ENCODE peak calls at places on chromosomes 13 and 19, in five cellular contexts. E is neuronal stem cell, M is mesendoderm, N is neural progenitor cell, Z is colonic mucosa. H is an unnamed sample.

GRCh38 chr19:47280183-47280797 is 5.6 kb downstream of the INAFM1 start:
- DNase-seq in Z (no peak), E (no peak), M (peak), N (peak), H (peak)

GRCh38 chr13:24693862-24694471 is 13.8 kb downstream of the ATP12A start:
- DNase-seq in M (peak), N (peak), E (peak), Z (peak), H (peak)

GRCh38 chr13:33615436-33615835 is 202.5 kb upstream of the RFC3 start:
- DNase-seq in M (no peak), Z (no peak), N (no peak), E (no peak), H (no peak)

GRCh38 chr13:26529441-26529840 is 28.0 kb upstream of the WASF3 start:
- DNase-seq in Z (peak), N (peak), E (peak), M (peak), H (peak)

GRCh38 chr19:33359581-33359980 is 13.9 kb upstream of the CEBPG start:
- DNase-seq in E (no peak), N (no peak), Z (no peak), M (no peak), H (no peak)

GRCh38 chr19:46350029-46350757 is 3.3 kb downstream of the PPP5C start:
- DNase-seq in N (no peak), Z (peak), E (no peak), M (no peak), H (no peak)

GRCh38 chr19:15399635-15400034 is 19.2 kb downstream of the AKAP8L start:
- DNase-seq in M (no peak), E (no peak), N (no peak), Z (no peak), H (no peak)

GRCh38 chr19:10142701-10143375 is 23.1 kb upstream of the EIF3G start:
- DNase-seq in Z (no peak), M (no peak), N (no peak), E (no peak), H (no peak)

GRCh38 chr13:77036294-77036693 is 9.3 kb upstream of the FBXL3 start:
- DNase-seq in M (no peak), E (no peak), Z (no peak), N (no peak), H (no peak)

GRCh38 chr13:111322916-111323331 is 2.5 kb downstream of the TEX29 start:
- DNase-seq in N (no peak), E (no peak), Z (no peak), M (no peak), H (no peak)

GRCh38 chr19:33167438-33167837 is 26.7 kb upstream of the LRP3 start:
- DNase-seq in Z (no peak), N (no peak), E (no peak), M (no peak), H (no peak)

GRCh38 chr19:10952809-10953208 is 8.0 kb upstream of the SMARCA4 start:
- DNase-seq in E (no peak), N (no peak), M (no peak), Z (peak), H (no peak)

GRCh38 chr13:53004605-53005004 is 24.0 kb upstream of the OLFM4 start:
- DNase-seq in M (no peak), N (peak), E (no peak), Z (peak), H (no peak)

GRCh38 chr13:70253411-70253810 is 145.2 kb upstream of the KLHL1 start:
- DNase-seq in Z (no peak), M (no peak), E (no peak), N (no peak), H (no peak)

GRCh38 chr13:113098163-113098732 is 7.3 kb upstream of the F7 start:
- DNase-seq in E (no peak), Z (no peak), N (no peak), M (no peak), H (no peak)

GRCh38 chr19:53903055-53903680 is 5.9 kb upstream of the CACNG7 start:
- DNase-seq in N (peak), E (peak), M (peak), Z (peak), H (peak)

GRCh38 chr13:43874512-43875092 is 4.9 kb downstream of the CCDC122 start:
- DNase-seq in Z (no peak), E (no peak), M (peak), N (no peak), H (peak)

GRCh38 chr13:69243366-69243765 is 864.3 kb upstream of the ATXN8OS start:
- DNase-seq in E (no peak), N (no peak), M (peak), Z (no peak), H (no peak)

GRCh38 chr19:19146000-19146608 is 7.8 kb upstream of the TMEM161A start:
- DNase-seq in Z (peak), M (peak), E (peak), N (peak), H (peak)

GRCh38 chr13:31334994-31335549 is 135.3 kb downstream of the B3GLCT start:
- DNase-seq in Z (no peak), N (no peak), E (no peak), M (no peak), H (no peak)

GRCh38 chr13:70732611-70733010 is 624.4 kb upstream of the KLHL1 start:
- DNase-seq in N (peak), E (no peak), M (no peak), Z (no peak), H (no peak)

GRCh38 chr13:92838786-92839185 is 387.8 kb upstream of the GPC6 start:
- DNase-seq in Z (no peak), N (no peak), M (no peak), E (no peak), H (peak)

GRCh38 chr19:29967623-29968022 is 25.6 kb downstream of the URI1 start:
- DNase-seq in Z (no peak), E (no peak), N (no peak), M (no peak), H (no peak)

GRCh38 chr13:111043575-111043982 is 71.5 kb upstream of the ARHGEF7 start:
- DNase-seq in N (no peak), Z (no peak), M (peak), E (no peak), H (no peak)

GRCh38 chr13:107753286-107753685 is 462.1 kb downstream of the LIG4 start:
- DNase-seq in E (no peak), N (no peak), Z (no peak), M (no peak), H (no peak)

GRCh38 chr13:100131863-100132574 is 43.1 kb downstream of the PCCA start:
- DNase-seq in Z (no peak), M (peak), N (no peak), E (no peak), H (no peak)

GRCh38 chr13:44402902-44403719 is 29.5 kb downstream of the SERP2 start:
- DNase-seq in Z (peak), E (no peak), N (no peak), M (no peak), H (no peak)

GRCh38 chr13:95191821-95192220 is 109.4 kb downstream of the ABCC4 start:
- DNase-seq in M (peak), Z (peak), N (peak), E (peak), H (peak)

GRCh38 chr13:61192826-61193225 is 222.8 kb downstream of the PCDH20 start:
- DNase-seq in Z (peak), M (no peak), N (no peak), E (no peak), H (no peak)

GRCh38 chr13:27573265-27573664 is 47.1 kb downstream of the LNX2 start:
- DNase-seq in E (no peak), N (no peak), M (no peak), Z (no peak), H (no peak)

GRCh38 chr13:34085199-34085598 is 267.2 kb downstream of the RFC3 start:
- DNase-seq in N (no peak), Z (no peak), M (no peak), E (no peak), H (no peak)

GRCh38 chr19:47609885-47610545 is 1.1 kb downstream of the BICRA start:
- DNase-seq in Z (peak), E (peak), M (peak), N (peak), H (peak)

GRCh38 chr19:3479177-3479818 is 1.0 kb downstream of the SMIM24 start:
- DNase-seq in M (peak), E (no peak), Z (no peak), N (peak), H (peak)

GRCh38 chr13:106110241-106110855 is 425.1 kb downstream of the EFNB2 start:
- DNase-seq in E (no peak), M (peak), N (peak), Z (no peak), H (no peak)

GRCh38 chr19:41940443-41941409 is 12.5 kb upstream of the ERFL start:
- DNase-seq in M (no peak), E (no peak), N (no peak), Z (no peak), H (no peak)

GRCh38 chr13:105778196-105778595 is 757.3 kb downstream of the EFNB2 start:
- DNase-seq in E (no peak), N (no peak), M (no peak), Z (no peak), H (no peak)

GRCh38 chr19:33450689-33451088 is 70.9 kb downstream of the PEPD start:
- DNase-seq in Z (no peak), N (no peak), M (no peak), E (no peak), H (no peak)

DNA sequence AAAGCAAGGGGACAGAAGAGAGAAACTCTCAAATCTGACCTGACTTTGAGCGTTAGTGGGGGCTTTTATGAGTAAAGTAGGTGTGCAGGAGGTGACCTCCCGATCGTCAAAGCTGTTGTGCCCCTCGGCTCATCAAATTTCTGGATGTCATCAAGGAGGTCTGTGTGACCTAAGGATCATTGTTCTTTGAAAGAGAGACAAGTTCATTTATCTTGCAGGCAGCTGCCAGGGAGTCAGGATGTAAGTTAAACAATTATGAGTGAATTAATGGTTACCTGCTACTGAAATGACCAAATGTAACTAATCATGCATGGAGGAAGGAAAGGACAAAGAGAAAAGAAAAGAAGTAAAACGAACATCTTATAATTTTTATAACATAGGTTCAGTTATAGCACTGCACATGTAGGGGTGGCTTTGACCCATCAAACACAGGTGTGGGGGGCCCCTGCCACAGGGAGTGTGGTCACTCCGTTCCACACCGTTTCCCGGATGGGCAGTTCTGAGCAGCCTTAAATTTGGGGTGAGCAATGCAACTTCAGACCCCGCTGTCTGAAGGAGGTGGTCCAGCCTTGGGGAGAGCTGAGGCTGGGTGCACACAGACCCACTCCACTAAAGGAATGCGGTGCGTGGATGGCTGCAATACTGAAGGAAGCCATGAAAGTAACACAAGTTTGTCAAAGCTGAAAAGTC is 5.2 kb downstream of the CD22 start:
- DNase-seq in N (no peak), M (no peak), E (no peak), Z (no peak), H (no peak)
- H3K9ac ChIP-seq in N (no peak), M (no peak), E (no peak), Z (no peak), H (no peak)

DNA sequence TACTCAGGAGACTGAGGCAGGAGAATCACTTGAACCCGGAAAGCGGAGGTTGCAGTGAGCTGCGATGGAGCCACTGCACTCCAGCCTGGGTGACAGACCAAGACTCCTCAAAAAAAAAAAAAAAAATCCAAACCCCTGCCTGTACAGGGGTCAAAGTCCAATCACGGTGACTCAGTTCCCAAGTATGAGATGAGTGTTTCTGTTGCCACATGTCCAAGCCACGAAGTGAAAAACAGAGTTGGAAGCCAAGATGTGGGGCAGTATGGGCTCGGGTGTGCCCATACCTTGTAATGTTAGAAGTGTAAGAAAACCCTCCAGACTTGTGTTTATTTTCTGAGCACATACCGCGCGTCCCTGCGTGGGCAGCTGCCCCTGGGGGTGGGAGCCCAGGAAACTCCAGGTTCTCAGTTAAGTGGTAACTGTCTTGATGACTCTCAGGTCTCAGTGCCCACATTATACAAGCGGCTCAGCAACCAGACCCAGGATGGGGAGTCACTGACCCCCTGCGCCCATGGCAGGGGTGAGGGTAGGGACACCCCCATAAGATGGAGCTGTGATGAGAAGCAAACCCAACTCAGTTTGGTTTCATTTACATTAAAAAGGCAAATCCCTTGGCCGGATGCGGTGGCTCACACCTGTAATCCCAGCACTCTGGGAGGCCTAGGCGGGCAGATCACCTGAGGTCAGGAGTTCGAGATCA is 1.2 kb upstream of the GPX4 start:
- DNase-seq in M (peak), N (no peak), E (no peak), Z (peak), H (no peak)
- H3K9ac ChIP-seq in M (no peak), N (no peak), E (peak), Z (peak), H (no peak)

GRCh38 chr19:12954150-12954962 is 2.7 kb downstream of the GADD45GIP1 start:
- DNase-seq in Z (peak), M (no peak), N (no peak), E (no peak), H (peak)
- H3K9ac ChIP-seq in Z (no peak), M (no peak), N (no peak), E (no peak), H (no peak)

GRCh38 chr19:5587661-5588060 is 19.9 kb upstream of the TINCR start:
- DNase-seq in E (no peak), Z (no peak), N (no peak), M (no peak), H (no peak)

GRCh38 chr19:5587071-5587455 is 19.3 kb upstream of the TINCR start:
- DNase-seq in M (no peak), E (no peak), Z (no peak), N (no peak), H (no peak)

GRCh38 chr19:5586300-5587070 is 18.7 kb upstream of the TINCR start:
- DNase-seq in M (no peak), N (no peak), Z (no peak), E (no peak), H (no peak)

GRCh38 chr19:5588441-5588840 is 20.7 kb upstream of the TINCR start:
- DNase-seq in Z (no peak), E (no peak), N (no peak), M (no peak), H (no peak)

GRCh38 chr19:5585461-5586299 is 17.9 kb upstream of the TINCR start:
- DNase-seq in Z (no peak), N (peak), E (peak), M (peak), H (no peak)
- H3K9ac ChIP-seq in Z (no peak), N (no peak), E (peak), M (peak), H (no peak)

GRCh38 chr19:1563251-1563650 is 4.9 kb downstream of the MEX3D start:
- DNase-seq in M (no peak), N (no peak), E (no peak), Z (no peak), H (no peak)
- H3K9ac ChIP-seq in M (no peak), N (no peak), E (no peak), Z (no peak), H (no peak)

DNA sequence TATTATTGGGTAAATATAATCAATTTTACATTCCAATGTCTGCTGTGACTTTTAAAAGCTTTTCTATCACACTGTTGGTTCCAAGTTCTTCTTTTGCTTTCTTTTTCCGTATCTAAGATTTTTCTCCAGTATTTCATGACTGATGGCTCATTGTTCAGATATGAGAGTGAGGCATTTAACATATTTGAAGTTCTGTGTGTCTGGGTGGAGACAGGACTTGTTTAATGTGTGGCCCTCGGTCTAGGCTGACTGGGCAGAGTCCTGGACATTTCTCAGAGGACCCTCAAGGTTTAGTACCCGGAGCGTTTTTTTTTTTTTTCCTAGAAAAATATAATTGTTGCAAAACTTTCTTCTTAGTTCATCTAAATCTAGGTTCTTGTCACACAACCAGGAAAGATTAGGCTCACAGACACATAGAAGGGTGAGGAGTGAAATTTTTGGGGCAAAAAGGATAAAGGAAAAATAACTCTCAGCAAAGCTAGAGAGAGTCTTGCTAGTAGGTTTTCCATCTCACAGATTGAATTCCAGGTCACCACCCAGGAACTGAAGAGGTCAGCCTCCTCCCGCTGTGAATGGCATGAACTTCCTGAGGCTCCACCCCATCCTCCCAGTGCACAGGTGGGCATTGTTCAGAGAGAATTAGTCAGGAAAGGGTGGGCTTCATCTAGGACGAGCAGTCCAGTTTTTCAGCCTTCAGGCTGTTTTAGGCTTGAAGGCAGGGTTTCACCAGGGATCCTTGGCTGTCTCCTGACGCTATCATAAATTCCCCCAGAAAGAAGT is 1002.4 kb upstream of the PCDH9 start:
- DNase-seq in Z (no peak), N (peak), E (peak), M (peak), H (no peak)
- H3K9ac ChIP-seq in Z (no peak), N (no peak), E (no peak), M (no peak), H (no peak)

DNA sequence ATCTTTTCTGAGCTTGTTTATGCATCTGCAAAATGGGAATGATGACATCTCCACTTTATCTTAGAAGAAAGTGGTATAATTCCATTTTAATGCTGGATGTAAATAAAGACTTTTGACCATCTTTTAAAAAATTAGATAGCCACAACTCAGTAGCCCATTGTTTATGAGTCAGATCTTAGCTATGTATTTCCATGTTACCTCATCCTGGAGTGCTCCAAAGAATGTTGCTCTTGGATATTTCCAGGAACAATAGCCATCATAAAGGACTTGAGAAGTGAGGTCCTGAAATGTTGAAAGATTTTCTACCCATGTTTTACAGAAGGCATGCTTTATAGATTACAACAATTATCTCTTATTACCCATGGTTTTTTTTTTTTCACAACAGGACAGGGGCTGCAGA is 229.3 kb upstream of the EDNRB start:
- DNase-seq in N (no peak), M (peak), Z (no peak), E (no peak), H (no peak)
- H3K9ac ChIP-seq in N (no peak), M (no peak), Z (no peak), E (no peak), H (no peak)

GRCh38 chr13:75779393-75779792 is 143.3 kb downstream of the LMO7 start:
- DNase-seq in E (no peak), N (no peak), M (no peak), Z (no peak), H (no peak)

GRCh38 chr13:75774176-75774575 is 138.0 kb downstream of the LMO7 start:
- DNase-seq in N (no peak), E (no peak), M (no peak), Z (no peak), H (no peak)

GRCh38 chr13:75771818-75772217 is 135.7 kb downstream of the LMO7 start:
- DNase-seq in N (no peak), E (no peak), M (no peak), Z (no peak), H (no peak)

GRCh38 chr13:75776550-75776949 is 140.4 kb downstream of the LMO7 start:
- DNase-seq in M (no peak), N (no peak), E (no peak), Z (no peak), H (no peak)
- H3K9ac ChIP-seq in M (no peak), N (no peak), E (no peak), Z (no peak), H (no peak)

H was measured in MM.1S.